ENCODE peak calls at places on chromosomes 11 and 22, in four cellular contexts. M is fibroblast of the conjunctiva; E is activated CD4-positive, alpha-beta T cell treated with anti-CD3 and anti-CD28 coated beads, Interleukin-2, amount 50 U/mL, for 48 hours; J is epithelial cell of prostate. F is an unnamed sample.

GRCh38 chr11:61700221-61700620 is 20.0 kb downstream of the DAGLA start:
- DNase-seq in J (peak), M (peak), E (no peak), F (no peak)

GRCh38 chr11:18726040-18726439 is at the start of gene IGSF22:
- DNase-seq in M (no peak), E (no peak), J (no peak), F (no peak)

GRCh38 chr11:31022080-31022479 is 347.5 kb downstream of the DCDC1 start:
- DNase-seq in M (no peak), J (no peak), E (no peak), F (no peak)

GRCh38 chr11:107666911-107667568 is 44.8 kb downstream of the SLN start:
- DNase-seq in M (no peak), E (no peak), J (no peak), F (no peak)

GRCh38 chr11:77126861-77127673 is 979 bp upstream of the MYO7A start:
- DNase-seq in J (no peak), E (peak), M (no peak), F (no peak)

GRCh38 chr22:29510542-29510941 is 30.5 kb downstream of the NEFH start:
- DNase-seq in E (no peak), J (no peak), M (no peak), F (no peak)

GRCh38 chr22:42343136-42343484 is 72.7 kb upstream of the TCF20 start:
- DNase-seq in M (no peak), E (peak), J (no peak), F (no peak)

GRCh38 chr11:87740968-87741367 is 434.3 kb downstream of the RAB38 start:
- DNase-seq in M (no peak), J (no peak), E (no peak), F (no peak)

GRCh38 chr11:27447288-27447914 is 25.2 kb downstream of the LGR4 start:
- DNase-seq in M (no peak), E (no peak), J (no peak), F (no peak)

GRCh38 chr22:40029189-40029890 is 34.6 kb downstream of the FAM83F start:
- DNase-seq in E (no peak), M (no peak), J (no peak), F (no peak)

GRCh38 chr11:107576497-107577086 is 11.1 kb upstream of the ALKBH8 start:
- DNase-seq in J (no peak), E (peak), M (no peak), F (no peak)